ENCODE peak calls at places on chromosomes 1 and 21, in seven cellular contexts. One of them, this sample, is unnamed.

GRCh38 chr1:42176902-42177519 is 12.5 kb upstream of the GUCA2A start:
- DNase-seq in stomach: no peak
- DNase-seq in transverse colon: no peak
- DNase-seq in HL-60: peak; percentile 34
- DNase-seq in GM23338: peak; percentile 89
- DNase-seq in HCT116: no peak
- DNase-seq in breast epithelium: no peak
- DNase-seq in this sample: no peak

GRCh38 chr1:228898582-228898992 is 163.3 kb downstream of the RHOU start:
- DNase-seq in breast epithelium: no peak
- DNase-seq in HL-60: peak; percentile 90
- DNase-seq in HCT116: no peak
- DNase-seq in stomach: peak; percentile 41
- DNase-seq in GM23338: no peak
- DNase-seq in transverse colon: no peak
- DNase-seq in this sample: no peak

GRCh38 chr1:153260980-153261792 is 1.7 kb downstream of the LORICRIN start:
- DNase-seq in HCT116: no peak
- DNase-seq in HL-60: no peak
- DNase-seq in breast epithelium: no peak
- DNase-seq in GM23338: peak; percentile 72
- DNase-seq in transverse colon: no peak
- DNase-seq in stomach: no peak
- DNase-seq in this sample: no peak

GRCh38 chr21:38756746-38757145 is 49.0 kb upstream of the ETS2 start:
- DNase-seq in GM23338: no peak
- DNase-seq in HCT116: no peak
- DNase-seq in HL-60: no peak
- DNase-seq in stomach: no peak
- DNase-seq in breast epithelium: no peak
- DNase-seq in transverse colon: no peak
- DNase-seq in this sample: no peak

GRCh38 chr1:205329719-205330118 is 8.2 kb upstream of the NUAK2 start:
- DNase-seq in HCT116: no peak
- DNase-seq in GM23338: no peak
- DNase-seq in stomach: no peak
- DNase-seq in HL-60: no peak
- DNase-seq in transverse colon: no peak
- DNase-seq in breast epithelium: no peak
- DNase-seq in this sample: no peak

GRCh38 chr1:236099622-236100021 is 34.7 kb upstream of the NID1 start:
- DNase-seq in stomach: no peak
- DNase-seq in breast epithelium: peak; percentile 24
- DNase-seq in HCT116: no peak
- DNase-seq in GM23338: no peak
- DNase-seq in HL-60: no peak
- DNase-seq in transverse colon: no peak
- DNase-seq in this sample: no peak

GRCh38 chr1:44276006-44276405 is 62.7 kb downstream of the DMAP1 start:
- DNase-seq in HCT116: no peak
- DNase-seq in transverse colon: no peak
- DNase-seq in GM23338: peak; percentile 33
- DNase-seq in stomach: no peak
- DNase-seq in breast epithelium: no peak
- DNase-seq in HL-60: peak; percentile 58
- DNase-seq in this sample: no peak

GRCh38 chr1:240515505-240515904 is 96.5 kb downstream of the GREM2 start:
- DNase-seq in HL-60: no peak
- DNase-seq in HCT116: no peak
- DNase-seq in stomach: no peak
- DNase-seq in transverse colon: no peak
- DNase-seq in breast epithelium: no peak
- DNase-seq in GM23338: no peak
- DNase-seq in this sample: no peak

GRCh38 chr1:67479146-67479891 is 49.1 kb upstream of the SERBP1 start:
- DNase-seq in GM23338: no peak
- DNase-seq in stomach: peak; percentile 57
- DNase-seq in transverse colon: no peak
- DNase-seq in breast epithelium: no peak
- DNase-seq in HCT116: no peak
- DNase-seq in HL-60: no peak
- DNase-seq in this sample: no peak

GRCh38 chr1:154442006-154442740 is 37.0 kb downstream of the IL6R start:
- DNase-seq in GM23338: peak; percentile 54
- DNase-seq in breast epithelium: no peak
- DNase-seq in HL-60: no peak
- DNase-seq in transverse colon: no peak
- DNase-seq in HCT116: no peak
- DNase-seq in stomach: no peak
- DNase-seq in this sample: no peak

GRCh38 chr1:147613506-147613905 is 56.8 kb downstream of the ACP6 start:
- DNase-seq in stomach: no peak
- DNase-seq in transverse colon: no peak
- DNase-seq in HL-60: no peak
- DNase-seq in breast epithelium: no peak
- DNase-seq in GM23338: no peak
- DNase-seq in HCT116: no peak
- DNase-seq in this sample: no peak

GRCh38 chr1:183633676-183634343 is 1.8 kb downstream of the ARPC5 start:
- DNase-seq in HL-60: peak; percentile 71
- DNase-seq in stomach: no peak
- DNase-seq in transverse colon: no peak
- DNase-seq in GM23338: peak; percentile 72
- DNase-seq in breast epithelium: no peak
- DNase-seq in HCT116: peak; percentile 63
- DNase-seq in this sample: no peak

GRCh38 chr1:38241594-38242331 is 195.2 kb upstream of the POU3F1 start:
- DNase-seq in HCT116: no peak
- DNase-seq in transverse colon: no peak
- DNase-seq in breast epithelium: no peak
- DNase-seq in GM23338: no peak
- DNase-seq in stomach: no peak
- DNase-seq in HL-60: no peak
- DNase-seq in this sample: no peak

GRCh38 chr1:154812911-154813816 is 56.9 kb downstream of the KCNN3 start:
- DNase-seq in GM23338: peak; percentile 20
- DNase-seq in stomach: no peak
- DNase-seq in HCT116: no peak
- DNase-seq in HL-60: no peak
- DNase-seq in breast epithelium: peak; percentile 53
- DNase-seq in transverse colon: no peak
- DNase-seq in this sample: no peak

GRCh38 chr21:16509466-16509865 is 779.7 kb downstream of the USP25 start:
- DNase-seq in transverse colon: no peak
- DNase-seq in breast epithelium: no peak
- DNase-seq in HCT116: no peak
- DNase-seq in HL-60: no peak
- DNase-seq in stomach: no peak
- DNase-seq in GM23338: no peak
- DNase-seq in this sample: no peak

GRCh38 chr1:17013598-17014320 is 2.0 kb upstream of the ATP13A2 start:
- DNase-seq in HL-60: peak; percentile 97
- DNase-seq in breast epithelium: no peak
- DNase-seq in stomach: no peak
- DNase-seq in transverse colon: peak; percentile 37
- DNase-seq in GM23338: no peak
- DNase-seq in HCT116: no peak
- DNase-seq in this sample: no peak

GRCh38 chr1:193346085-193346484 is 159.7 kb upstream of the B3GALT2 start:
- DNase-seq in HCT116: no peak
- DNase-seq in HL-60: no peak
- DNase-seq in GM23338: no peak
- DNase-seq in breast epithelium: no peak
- DNase-seq in stomach: no peak
- DNase-seq in transverse colon: no peak
- DNase-seq in this sample: no peak

GRCh38 chr1:163875927-163876320 is 554.2 kb downstream of the NUF2 start:
- DNase-seq in HL-60: no peak
- DNase-seq in GM23338: no peak
- DNase-seq in transverse colon: no peak
- DNase-seq in stomach: no peak
- DNase-seq in breast epithelium: no peak
- DNase-seq in HCT116: no peak
- DNase-seq in this sample: no peak

GRCh38 chr1:183953031-183953430 is 84.5 kb downstream of the COLGALT2 start:
- DNase-seq in HL-60: no peak
- DNase-seq in breast epithelium: no peak
- DNase-seq in transverse colon: no peak
- DNase-seq in stomach: no peak
- DNase-seq in HCT116: no peak
- DNase-seq in GM23338: no peak
- DNase-seq in this sample: no peak

GRCh38 chr1:201260236-201260591 is 23.1 kb upstream of the PKP1 start:
- DNase-seq in transverse colon: no peak
- DNase-seq in GM23338: no peak
- DNase-seq in HL-60: no peak
- DNase-seq in HCT116: no peak
- DNase-seq in breast epithelium: peak; percentile 20
- DNase-seq in stomach: no peak
- DNase-seq in this sample: no peak

GRCh38 chr1:89974701-89975470 is 20.0 kb upstream of the ZNF326 start:
- DNase-seq in breast epithelium: no peak
- DNase-seq in HCT116: no peak
- DNase-seq in transverse colon: no peak
- DNase-seq in HL-60: no peak
- DNase-seq in stomach: no peak
- DNase-seq in GM23338: no peak
- DNase-seq in this sample: no peak

GRCh38 chr1:231719485-231720183 is 93.0 kb downstream of the DISC1 start:
- DNase-seq in stomach: no peak
- DNase-seq in HCT116: no peak
- DNase-seq in GM23338: no peak
- DNase-seq in transverse colon: no peak
- DNase-seq in breast epithelium: no peak
- DNase-seq in HL-60: no peak
- DNase-seq in this sample: no peak

GRCh38 chr1:165182975-165183374 is 173.5 kb downstream of the LMX1A start:
- DNase-seq in HCT116: no peak
- DNase-seq in stomach: no peak
- DNase-seq in GM23338: no peak
- DNase-seq in transverse colon: no peak
- DNase-seq in breast epithelium: no peak
- DNase-seq in HL-60: no peak
- DNase-seq in this sample: no peak

GRCh38 chr1:41751804-41752513 is 166.8 kb downstream of the HIVEP3 start:
- DNase-seq in HL-60: peak; percentile 51
- DNase-seq in breast epithelium: no peak
- DNase-seq in HCT116: no peak
- DNase-seq in GM23338: no peak
- DNase-seq in stomach: no peak
- DNase-seq in transverse colon: peak; percentile 21
- DNase-seq in this sample: no peak

GRCh38 chr1:179264506-179264905 is 29.1 kb upstream of the SOAT1 start:
- DNase-seq in breast epithelium: no peak
- DNase-seq in HCT116: no peak
- DNase-seq in transverse colon: no peak
- DNase-seq in GM23338: no peak
- DNase-seq in HL-60: no peak
- DNase-seq in stomach: no peak
- DNase-seq in this sample: no peak

GRCh38 chr1:223006794-223007193 is 136.3 kb downstream of the TLR5 start:
- DNase-seq in HL-60: no peak
- DNase-seq in HCT116: no peak
- DNase-seq in stomach: no peak
- DNase-seq in transverse colon: no peak
- DNase-seq in GM23338: no peak
- DNase-seq in breast epithelium: no peak
- DNase-seq in this sample: no peak
- H3K27ac ChIP-seq in HL-60: no peak overlapping the region
- H3K27ac ChIP-seq in HCT116: no peak overlapping the region
- H3K27ac ChIP-seq in stomach: no peak overlapping the region
- H3K27ac ChIP-seq in transverse colon: no peak overlapping the region
- H3K27ac ChIP-seq in GM23338: no peak overlapping the region
- H3K27ac ChIP-seq in breast epithelium: peak overlapping the region; percentile 66
- H3K27ac ChIP-seq in this sample: no peak overlapping the region

DNA sequence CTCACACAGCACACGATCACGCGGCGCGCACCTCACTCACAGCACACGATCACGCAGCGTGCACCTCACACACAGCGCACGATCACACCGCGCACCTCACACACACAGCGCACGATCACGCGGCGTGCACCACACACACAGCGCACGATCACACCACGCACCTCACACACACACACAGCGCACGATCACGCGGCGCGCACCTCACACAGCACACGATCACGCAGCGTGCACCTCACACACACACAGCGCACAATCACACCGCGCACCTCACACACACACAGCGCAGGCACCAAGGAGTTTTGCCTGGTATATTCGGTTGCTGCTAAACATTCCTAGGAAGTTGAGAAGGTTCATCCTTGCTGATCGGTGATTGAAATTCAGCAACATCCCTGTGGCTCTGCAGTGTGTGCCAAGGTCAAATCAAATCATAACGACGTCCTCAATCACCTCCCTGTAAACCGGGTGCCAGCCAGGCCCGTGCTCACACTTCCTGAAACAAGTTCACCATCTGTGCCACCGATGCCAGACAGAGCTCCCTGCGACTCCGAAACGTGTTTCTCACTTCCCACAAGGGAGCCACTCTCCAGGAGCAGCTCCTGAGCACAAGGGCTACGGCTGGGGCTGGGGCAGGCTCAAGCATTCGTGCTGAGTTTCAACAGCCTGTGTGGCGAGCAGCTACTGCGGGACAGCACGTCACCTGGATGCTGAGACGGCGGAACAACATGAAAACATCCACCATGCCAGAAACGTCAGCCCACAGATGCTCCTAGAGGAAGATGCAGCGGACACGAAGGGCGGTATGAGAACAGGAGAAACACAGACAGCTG is 30.2 kb downstream of the WDR4 start:
- DNase-seq in transverse colon: no peak
- DNase-seq in HL-60: no peak
- DNase-seq in HCT116: no peak
- DNase-seq in GM23338: no peak
- DNase-seq in breast epithelium: no peak
- DNase-seq in stomach: no peak
- DNase-seq in this sample: no peak
- TF ChIP-seq POLR2AphosphoS5 in transverse colon: no peak
- TF ChIP-seq POLR2AphosphoS5 in HL-60: no peak
- TF ChIP-seq POLR2AphosphoS5 in HCT116: no peak
- TF ChIP-seq POLR2AphosphoS5 in GM23338: no peak
- TF ChIP-seq POLR2AphosphoS5 in breast epithelium: no peak
- TF ChIP-seq POLR2AphosphoS5 in stomach: no peak
- TF ChIP-seq POLR2AphosphoS5 in this sample: no peak

DNA sequence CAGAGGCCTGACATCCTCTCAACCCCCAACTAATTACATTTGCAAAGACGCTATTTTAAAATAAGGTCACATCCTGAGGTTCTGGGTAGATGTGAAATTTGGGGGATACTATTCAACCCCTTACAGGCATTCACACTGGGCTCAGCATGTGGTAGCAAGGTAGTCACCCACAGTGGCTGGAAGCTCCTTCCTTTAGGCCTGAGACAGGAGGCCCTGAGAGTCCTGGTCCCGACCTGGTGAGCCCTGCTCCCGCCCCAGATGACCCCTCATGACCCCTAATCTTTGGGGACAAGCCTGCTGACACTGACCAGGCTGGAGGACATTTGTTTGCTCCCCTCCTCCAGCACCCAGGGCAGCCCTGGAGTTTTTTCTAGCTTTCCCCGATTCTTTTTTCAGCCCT is 225.9 kb downstream of the DYRK1A start:
- DNase-seq in breast epithelium: no peak
- DNase-seq in HL-60: no peak
- DNase-seq in GM23338: peak; percentile 36
- DNase-seq in transverse colon: no peak
- DNase-seq in stomach: no peak
- DNase-seq in HCT116: no peak
- DNase-seq in this sample: no peak
- H3K27ac ChIP-seq in breast epithelium: no peak overlapping the region
- H3K27ac ChIP-seq in HL-60: no peak overlapping the region
- H3K27ac ChIP-seq in GM23338: peak overlapping the region; percentile 97
- H3K27ac ChIP-seq in transverse colon: no peak overlapping the region
- H3K27ac ChIP-seq in stomach: no peak overlapping the region
- H3K27ac ChIP-seq in HCT116: no peak overlapping the region
- H3K27ac ChIP-seq in this sample: no peak overlapping the region

GRCh38 chr1:83791821-83792437 is 207.0 kb downstream of the TTLL7 start:
- DNase-seq in GM23338: no peak
- DNase-seq in HL-60: no peak
- DNase-seq in breast epithelium: no peak
- DNase-seq in stomach: no peak
- DNase-seq in HCT116: no peak
- DNase-seq in transverse colon: no peak
- DNase-seq in this sample: no peak
- TF ChIP-seq POLR2AphosphoS5 in GM23338: no peak
- TF ChIP-seq POLR2AphosphoS5 in HL-60: no peak
- TF ChIP-seq POLR2AphosphoS5 in breast epithelium: no peak
- TF ChIP-seq POLR2AphosphoS5 in stomach: no peak
- TF ChIP-seq POLR2AphosphoS5 in HCT116: no peak
- TF ChIP-seq POLR2AphosphoS5 in transverse colon: no peak
- TF ChIP-seq POLR2AphosphoS5 in this sample: no peak

This sample was measured in suprapubic skin.